ENCODE peak calls at places on chromosomes 7 and 10, in nine cellular contexts. A is right cardiac atrium, E is right lobe of liver, Z is mammary epithelial cell, P is hepatocyte, C is Panc1, H is pancreas, D is breast epithelium, W is tibial nerve. I is an unnamed sample.

GRCh38 chr10:33198610-33199009 is 135.9 kb downstream of the NRP1 start:
- DNase-seq in D (no peak), C (no peak), H (no peak), P (no peak), E (no peak), A (no peak), W (no peak), Z (no peak), I (no peak)

GRCh38 chr7:1963575-1963974 is 269.2 kb downstream of the MAD1L1 start:
- DNase-seq in Z (no peak), P (no peak), H (no peak), W (no peak), D (no peak), C (no peak), A (no peak), E (no peak), I (no peak)

GRCh38 chr7:83836028-83836427 is 187.1 kb upstream of the SEMA3E start:
- DNase-seq in W (no peak), Z (no peak), P (no peak), E (no peak), A (no peak), D (no peak), C (no peak), H (no peak), I (no peak)

GRCh38 chr10:74384615-74385213 is 233.7 kb downstream of the ADK start:
- DNase-seq in D (no peak), P (no peak), A (no peak), H (no peak), C (no peak), W (no peak), E (no peak), Z (no peak), I (no peak)

GRCh38 chr7:12322287-12322902 is 81.3 kb downstream of the VWDE start:
- DNase-seq in A (no peak), W (no peak), H (no peak), D (no peak), Z (no peak), E (no peak), C (peak), P (peak), I (no peak)

GRCh38 chr10:113221756-113222168 is 271.7 kb downstream of the TCF7L2 start:
- DNase-seq in A (no peak), E (no peak), W (no peak), C (no peak), P (peak), Z (no peak), D (no peak), H (no peak), I (no peak)

GRCh38 chr10:124683816-124684215 is 60.4 kb downstream of the FAM53B start:
- DNase-seq in E (no peak), Z (no peak), P (no peak), D (no peak), H (no peak), W (no peak), A (peak), C (no peak), I (no peak)

GRCh38 chr7:68984331-68984730 is 613.9 kb upstream of the AUTS2 start:
- DNase-seq in A (no peak), D (no peak), Z (no peak), C (no peak), P (no peak), W (no peak), E (no peak), H (no peak), I (peak)

GRCh38 chr10:8173866-8174243 is 119.4 kb downstream of the GATA3 start:
- DNase-seq in E (no peak), C (no peak), W (no peak), D (no peak), P (no peak), A (no peak), Z (no peak), H (no peak), I (no peak)

GRCh38 chr10:3668961-3669330 is 116.1 kb downstream of the KLF6 start:
- DNase-seq in E (no peak), D (no peak), P (no peak), H (no peak), Z (no peak), A (no peak), C (no peak), W (no peak), I (no peak)

GRCh38 chr10:3671431-3671955 is 113.5 kb downstream of the KLF6 start:
- DNase-seq in Z (no peak), P (no peak), W (no peak), H (no peak), E (no peak), D (no peak), C (no peak), A (no peak), I (no peak)

GRCh38 chr10:3665316-3665908 is 119.6 kb downstream of the KLF6 start:
- DNase-seq in P (no peak), A (no peak), Z (no peak), E (no peak), W (no peak), D (no peak), C (no peak), H (no peak), I (no peak)

GRCh38 chr10:3666525-3667302 is 118.3 kb downstream of the KLF6 start:
- DNase-seq in D (no peak), W (no peak), C (no peak), A (no peak), Z (no peak), H (no peak), P (no peak), E (no peak), I (no peak)

GRCh38 chr10:3668276-3668960 is 116.6 kb downstream of the KLF6 start:
- DNase-seq in Z (peak), P (peak), W (no peak), E (peak), C (no peak), A (no peak), D (peak), H (peak), I (no peak)
- H3K4me3 ChIP-seq in Z (peak), P (no peak), W (no peak), E (no peak), C (no peak), A (no peak), D (peak), H (no peak), I (no peak)

DNA sequence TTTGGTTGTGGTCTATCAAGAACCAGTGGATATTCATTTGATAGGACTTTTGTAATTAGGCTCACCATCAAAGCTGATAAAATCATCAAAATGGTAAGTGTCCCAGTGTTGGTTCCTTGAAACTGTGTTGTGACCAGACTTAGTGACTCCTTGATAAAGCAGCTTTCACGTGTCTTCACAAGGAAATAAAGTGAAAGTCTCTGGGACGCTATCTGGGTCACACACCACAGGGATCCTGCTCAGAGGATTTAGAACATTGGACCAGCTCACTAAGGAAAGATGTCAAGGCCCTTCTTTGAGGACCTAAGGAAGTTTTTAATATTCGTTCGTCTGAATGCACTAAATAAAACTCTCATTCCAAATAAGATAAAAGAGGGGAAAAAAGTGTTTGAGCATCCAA is 193.1 kb downstream of the RNLS start:
- DNase-seq in D (no peak), Z (no peak), P (no peak), W (no peak), A (no peak), C (no peak), H (no peak), E (no peak), I (no peak)
- H3K27ac ChIP-seq in D (no peak), Z (no peak), P (no peak), W (peak), A (no peak), C (no peak), H (no peak), E (no peak), I (no peak)

DNA sequence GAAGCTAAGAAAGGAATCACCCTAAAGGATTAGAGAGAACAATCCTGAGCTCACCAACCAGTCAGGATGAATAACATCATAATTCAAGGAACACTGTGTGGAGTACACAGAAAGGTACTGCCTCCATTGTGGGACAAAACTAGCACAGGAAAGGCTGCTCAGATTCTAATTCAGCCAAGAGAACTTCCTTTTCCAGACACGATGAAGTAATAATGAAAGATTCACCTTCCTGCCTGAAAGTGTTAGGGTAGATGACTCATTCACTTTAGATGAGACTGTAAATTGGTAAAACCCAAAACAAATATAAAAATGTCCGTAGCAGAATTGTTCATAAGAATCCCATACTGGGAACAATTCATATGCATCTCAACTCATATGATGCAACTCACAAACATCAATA is 167.2 kb downstream of the CDC14C start:
- DNase-seq in C (no peak), Z (no peak), W (no peak), P (no peak), E (no peak), D (no peak), H (no peak), A (no peak), I (no peak)
- H3K4me3 ChIP-seq in C (no peak), Z (no peak), W (no peak), P (no peak), E (no peak), D (no peak), H (no peak), A (no peak), I (no peak)

GRCh38 chr10:28906440-28906839 is 229.1 kb downstream of the BAMBI start:
- DNase-seq in Z (no peak), E (no peak), C (no peak), A (no peak), H (no peak), D (no peak), W (no peak), P (no peak), I (no peak)

GRCh38 chr10:28909875-28910274 is 232.6 kb downstream of the BAMBI start:
- DNase-seq in E (no peak), W (no peak), H (no peak), A (no peak), C (no peak), D (no peak), Z (no peak), P (no peak), I (no peak)

GRCh38 chr10:28906011-28906411 is 228.7 kb downstream of the BAMBI start:
- DNase-seq in A (no peak), P (no peak), Z (no peak), E (no peak), H (no peak), C (no peak), D (no peak), W (no peak), I (no peak)

GRCh38 chr10:28903716-28904115 is 226.4 kb downstream of the BAMBI start:
- DNase-seq in P (no peak), E (no peak), H (no peak), W (no peak), A (no peak), C (no peak), Z (no peak), D (no peak), I (no peak)

DNA sequence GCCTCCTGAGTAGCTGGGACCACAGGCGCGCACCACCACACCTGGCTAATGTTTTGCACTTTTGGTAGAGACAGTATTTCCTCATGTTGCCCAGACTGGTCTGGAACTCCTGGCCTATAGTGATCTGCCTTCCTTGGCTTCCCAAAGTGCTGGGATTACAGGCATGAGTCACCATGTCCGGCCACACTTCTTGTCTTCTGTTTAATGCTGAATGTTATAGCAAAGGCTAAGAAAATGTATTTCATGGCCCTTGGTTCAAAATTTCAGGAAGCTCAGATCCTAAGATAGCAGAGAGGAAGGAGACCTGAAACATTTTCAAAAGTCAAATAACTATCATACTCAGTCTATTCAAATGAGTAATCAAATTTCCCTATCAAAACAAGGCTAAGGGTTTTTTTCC is 229.6 kb downstream of the BAMBI start:
- DNase-seq in A (no peak), W (no peak), H (no peak), D (no peak), Z (no peak), C (no peak), P (no peak), E (no peak), I (no peak)
- H3K27ac ChIP-seq in A (no peak), W (no peak), H (no peak), D (no peak), Z (no peak), C (no peak), P (peak), E (no peak), I (no peak)

I was measured in dorsolateral prefrontal cortex.